ENCODE peak calls at places on chromosomes 4 and X, in ten cellular contexts. L is GM06990, X is heart right ventricle, W is stomach, A is uterus, H is tibial nerve, C is MM.1S, P is progenitor cell of endocrine pancreas, N is HCT116, V is pancreas. E is an unnamed sample.

GRCh38 chr4:173522160-173522873 is 7.7 kb downstream of the HAND2 start:
- DNase-seq in L (no peak), X (peak; percentile 91), W (peak; percentile 55), A (peak; percentile 92), H (peak; percentile 76), C (no peak), P (no peak), N (no peak), V (peak; percentile 72), E (peak; percentile 63)

GRCh38 chr4:41533685-41534084 is 4.3 kb upstream of the LIMCH1 start:
- DNase-seq in L (no peak), X (no peak), W (peak; percentile 27), A (no peak), H (no peak), C (no peak), P (no peak), N (no peak), V (no peak), E (no peak)

GRCh38 chr4:38925492-38926418 is 58.1 kb downstream of the FAM114A1 start:
- DNase-seq in L (no peak), X (no peak), W (no peak), A (no peak), H (no peak), C (no peak), P (no peak), N (no peak), V (no peak), E (no peak)

GRCh38 chr4:156109943-156110925 is 156.6 kb upstream of the CTSO start:
- DNase-seq in L (no peak), X (no peak), W (no peak), A (peak; percentile 63), H (no peak), C (no peak), P (no peak), N (no peak), V (no peak), E (no peak)

GRCh38 chr4:138859249-138859648 is 156.3 kb upstream of the NOCT start:
- DNase-seq in L (no peak), X (no peak), W (peak; percentile 45), A (no peak), H (no peak), C (no peak), P (no peak), N (no peak), V (no peak), E (no peak)

GRCh38 chr4:9409793-9410192 is 34.4 kb upstream of the DEFB131A start:
- DNase-seq in L (no peak), X (no peak), W (no peak), A (no peak), H (no peak), C (no peak), P (no peak), N (no peak), V (peak; percentile 42), E (no peak)

GRCh38 chrX:152399395-152399794 is 51.7 kb downstream of the GABRA3 start:
- DNase-seq in L (no peak), X (no peak), W (no peak), A (no peak), H (no peak), C (peak; percentile 41), P (no peak), N (no peak), V (no peak), E (no peak)

GRCh38 chr4:85725727-85726170 is 250.8 kb downstream of the ARHGAP24 start:
- DNase-seq in L (peak; percentile 43), X (peak; percentile 46), W (peak; percentile 78), A (no peak), H (no peak), C (peak; percentile 22), P (no peak), N (no peak), V (peak; percentile 55), E (no peak)

GRCh38 chr4:24979554-24979953 is 51.2 kb downstream of the LGI2 start:
- DNase-seq in L (no peak), X (no peak), W (no peak), A (peak; percentile 73), H (no peak), C (no peak), P (no peak), N (no peak), V (no peak), E (no peak)

GRCh38 chr4:183161630-183162029 is 62.6 kb downstream of the WWC2 start:
- DNase-seq in L (no peak), X (no peak), W (no peak), A (no peak), H (no peak), C (no peak), P (no peak), N (no peak), V (no peak), E (no peak)

GRCh38 chr4:13966241-13967195 is 339.0 kb upstream of the BOD1L1 start:
- DNase-seq in L (no peak), X (no peak), W (no peak), A (no peak), H (no peak), C (no peak), P (no peak), N (no peak), V (no peak), E (no peak)

GRCh38 chr4:88109123-88109864 is 49.1 kb downstream of the ABCG2 start:
- DNase-seq in L (no peak), X (no peak), W (no peak), A (no peak), H (no peak), C (no peak), P (no peak), N (no peak), V (no peak), E (no peak)

GRCh38 chrX:101931104-101931493 is 728 bp downstream of the ZMAT1 start:
- DNase-seq in L (no peak), X (no peak), W (no peak), A (no peak), H (no peak), C (no peak), P (no peak), N (no peak), V (no peak), E (no peak)

GRCh38 chr4:105058177-105058812 is 88.4 kb upstream of the TET2 start:
- DNase-seq in L (peak; percentile 64), X (no peak), W (no peak), A (no peak), H (no peak), C (no peak), P (no peak), N (peak; percentile 12), V (no peak), E (no peak)

GRCh38 chr4:145545538-145546224 is 64.0 kb downstream of the SMAD1 start:
- DNase-seq in L (no peak), X (no peak), W (peak; percentile 43), A (peak; percentile 58), H (no peak), C (no peak), P (no peak), N (peak; percentile 41), V (no peak), E (peak; percentile 83)

GRCh38 chrX:45513042-45513441 is 312.4 kb upstream of the DIPK2B start:
- DNase-seq in L (no peak), X (no peak), W (no peak), A (no peak), H (no peak), C (no peak), P (no peak), N (no peak), V (no peak), E (no peak)

GRCh38 chr4:8002525-8003309 is 63.1 kb upstream of the AFAP1 start:
- DNase-seq in L (no peak), X (no peak), W (no peak), A (no peak), H (no peak), C (no peak), P (no peak), N (no peak), V (peak; percentile 63), E (no peak)

GRCh38 chrX:10597871-10598270 is 22.5 kb downstream of the MID1 start:
- DNase-seq in L (no peak), X (no peak), W (no peak), A (no peak), H (no peak), C (no peak), P (no peak), N (no peak), V (no peak), E (no peak)
- TF ChIP-seq CTCF in L (peak; percentile 72), X (peak; percentile 58), W (peak; percentile 15), A (no peak), H (peak; percentile 20), C (peak; percentile 43), P (peak; percentile 24), N (no peak), V (no peak), E (peak; percentile 42)

DNA sequence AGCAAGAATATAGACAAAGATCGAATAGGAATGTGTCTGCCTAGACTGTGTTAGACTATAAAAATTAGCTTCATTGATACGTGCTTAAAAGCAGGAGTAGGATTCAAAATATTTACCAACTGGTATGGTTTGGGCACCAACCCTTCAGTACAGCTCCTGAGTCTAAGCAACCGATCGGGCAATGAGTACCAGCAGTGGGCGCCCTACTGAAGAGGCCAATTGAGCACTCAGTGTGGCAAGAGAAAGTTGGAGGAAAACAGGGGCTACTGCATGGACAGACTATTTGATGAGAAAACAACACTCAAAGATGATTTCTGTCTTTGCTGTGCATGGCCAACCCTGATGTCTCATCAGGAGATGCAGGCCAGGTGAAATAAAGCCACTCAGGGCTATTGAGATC is 176.0 kb upstream of the NWD2 start:
- DNase-seq in L (no peak), X (no peak), W (no peak), A (no peak), H (no peak), C (no peak), P (no peak), N (no peak), V (no peak), E (no peak)
- TF ChIP-seq CTCF in L (peak; percentile 65), X (no peak), W (no peak), A (no peak), H (no peak), C (no peak), P (no peak), N (no peak), V (no peak), E (no peak)

GRCh38 chrX:3788494-3789233 is 75.2 kb upstream of the PRKX start:
- DNase-seq in L (no peak), X (no peak), W (no peak), A (no peak), H (no peak), C (no peak), P (no peak), N (no peak), V (no peak), E (no peak)
- TF ChIP-seq CTCF in L (no peak), X (no peak), W (no peak), A (no peak), H (no peak), C (no peak), P (peak; percentile 25), N (no peak), V (no peak), E (no peak)

GRCh38 chr4:108544504-108544903 is 75.9 kb upstream of the RPL34 start:
- DNase-seq in L (no peak), X (no peak), W (no peak), A (no peak), H (no peak), C (no peak), P (no peak), N (no peak), V (no peak), E (no peak)
- TF ChIP-seq CTCF in L (no peak), X (no peak), W (no peak), A (no peak), H (no peak), C (no peak), P (no peak), N (no peak), V (no peak), E (no peak)

GRCh38 chr4:98935633-98936032 is 6.7 kb upstream of the EIF4E start:
- DNase-seq in L (no peak), X (no peak), W (no peak), A (no peak), H (no peak), C (no peak), P (no peak), N (no peak), V (no peak), E (no peak)
- TF ChIP-seq CTCF in L (no peak), X (no peak), W (no peak), A (no peak), H (no peak), C (no peak), P (no peak), N (no peak), V (no peak), E (no peak)

E was measured in AG09319.